ENCODE peak calls at places on chromosome 4, in eight cellular contexts. W is brain microvascular endothelial cell, S is bronchial epithelial cell, R is fibroblast of pulmonary artery, C is astrocyte of the spinal cord, Y is fibroblast of mammary gland, T is pancreas, B is psoas muscle. G is an unnamed sample.

GRCh38 chr4:176011523-176011922 is 54.1 kb upstream of the WDR17 start:
- DNase-seq in R (no peak), W (no peak), Y (no peak), T (no peak), B (no peak), S (no peak), C (peak), G (no peak)

GRCh38 chr4:40057540-40058091 is 966 bp downstream of the N4BP2 start:
- DNase-seq in W (peak), S (peak), B (peak), Y (peak), T (peak), R (peak), C (peak), G (peak)

GRCh38 chr4:153345011-153345981 is 808 bp downstream of the MND1 start:
- DNase-seq in S (peak), C (peak), R (peak), B (peak), T (no peak), W (peak), Y (peak), G (peak)

GRCh38 chr4:140367738-140368137 is 5.7 kb upstream of the SCOC start:
- DNase-seq in Y (peak), R (peak), B (no peak), S (peak), W (peak), C (peak), T (no peak), G (peak)

GRCh38 chr4:98284640-98285046 is 23.5 kb downstream of the RAP1GDS1 start:
- DNase-seq in W (no peak), B (no peak), C (no peak), S (peak), Y (peak), R (no peak), T (no peak), G (peak)

GRCh38 chr4:160319221-160319867 is 1216.5 kb downstream of the RAPGEF2 start:
- DNase-seq in S (peak), W (peak), B (no peak), Y (no peak), R (peak), C (peak), T (no peak), G (no peak)

GRCh38 chr4:139599594-139600374 is 43.8 kb upstream of the SETD7 start:
- DNase-seq in C (peak), S (peak), W (peak), T (no peak), R (peak), B (no peak), Y (peak), G (peak)

GRCh38 chr4:110032603-110033002 is 119.9 kb downstream of the EGF start:
- DNase-seq in B (no peak), C (no peak), W (no peak), R (no peak), Y (peak), T (no peak), S (no peak), G (no peak)

DNA sequence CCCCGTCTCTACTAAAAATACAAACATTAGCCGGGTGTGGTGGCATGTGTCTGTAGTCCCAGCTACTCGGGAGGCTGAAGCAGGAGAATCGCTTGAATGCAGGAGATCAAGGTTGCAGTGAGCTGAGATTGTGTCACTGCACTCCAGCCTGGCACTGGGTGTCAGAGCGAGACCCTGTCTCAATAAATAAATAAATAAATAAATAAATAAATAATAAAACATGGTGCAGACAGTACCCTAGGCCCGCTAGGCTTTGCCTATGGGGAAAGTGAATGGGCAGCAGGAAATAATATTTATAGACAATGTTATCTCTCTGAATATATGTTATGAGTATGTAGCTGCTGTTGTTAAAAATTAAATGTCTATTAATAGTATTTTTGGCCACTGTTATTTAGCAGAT is 130.4 kb downstream of the LARP7 start:
- DNase-seq in B (no peak), Y (no peak), T (no peak), C (no peak), R (no peak), W (no peak), S (no peak), G (no peak)
- H3K4me3 ChIP-seq in B (no peak), Y (no peak), T (no peak), C (no peak), R (no peak), W (no peak), S (no peak), G (no peak)

GRCh38 chr4:165124488-165124887 is 11.8 kb upstream of the TMEM192 start:
- DNase-seq in W (no peak), B (no peak), C (no peak), S (no peak), R (no peak), Y (no peak), T (no peak), G (no peak)
- TF ChIP-seq CTCF in W (no peak), B (no peak), C (no peak), S (no peak), R (no peak), Y (no peak), T (no peak), G (no peak)

GRCh38 chr4:7101692-7102515 is 34.0 kb upstream of the GRPEL1 start:
- DNase-seq in R (peak), Y (peak), B (peak), C (peak), W (peak), T (peak), S (peak), G (peak)
- H3K4me3 ChIP-seq in R (peak), Y (peak), B (peak), C (peak), W (peak), T (peak), S (no peak), G (peak)

GRCh38 chr4:69503558-69503957 is 7.9 kb upstream of the UGT2B4 start:
- DNase-seq in W (no peak), B (no peak), C (no peak), T (no peak), Y (no peak), S (no peak), R (no peak), G (no peak)
- TF ChIP-seq CTCF in W (no peak), B (no peak), C (no peak), T (no peak), Y (no peak), S (no peak), R (no peak), G (no peak)

G was measured in foreskin fibroblast.